ENCODE peak calls at places on chromosome 16, in six cellular contexts. B is GM06990, Y is RWPE2, T is neural progenitor cell, P is uterus, S is A549. O is an unnamed sample.

GRCh38 chr16:67672739-67673662 is 6.4 kb downstream of the C16orf86 start:
- DNase-seq in B (no peak), S (peak), P (peak), T (peak), Y (no peak), O (no peak)

GRCh38 chr16:67884684-67885083 is at the start of gene NRN1L:
- DNase-seq in B (no peak), P (peak), T (peak), S (no peak), Y (peak), O (no peak)

GRCh38 chr16:84489141-84489540 is 15.3 kb downstream of the MEAK7 start:
- DNase-seq in T (no peak), B (no peak), P (no peak), S (no peak), Y (no peak), O (no peak)

GRCh38 chr16:55389426-55390073 is 65.5 kb downstream of the IRX6 start:
- DNase-seq in B (no peak), T (no peak), Y (no peak), P (no peak), S (no peak), O (no peak)

GRCh38 chr16:52912565-52913173 is 140.0 kb downstream of the CHD9NB start:
- DNase-seq in P (no peak), T (peak), Y (no peak), B (no peak), S (peak), O (no peak)

GRCh38 chr16:77406680-77407079 is 28.2 kb downstream of the ADAMTS18 start:
- DNase-seq in T (no peak), B (no peak), P (no peak), S (no peak), Y (no peak), O (no peak)

GRCh38 chr16:89009343-89010209 is 32.6 kb upstream of the CBFA2T3 start:
- DNase-seq in Y (peak), T (peak), S (no peak), B (no peak), P (no peak), O (no peak)

GRCh38 chr16:11497329-11497805 is 89.4 kb downstream of the LITAF start:
- DNase-seq in T (peak), P (peak), B (no peak), S (peak), Y (peak), O (no peak)

GRCh38 chr16:85851034-85851780 is 47.8 kb upstream of the IRF8 start:
- DNase-seq in Y (no peak), T (no peak), S (no peak), P (no peak), B (no peak), O (no peak)

GRCh38 chr16:4412159-4412558 is 4.2 kb downstream of the CORO7 start:
- DNase-seq in B (no peak), Y (no peak), T (no peak), S (no peak), P (no peak), O (no peak)

GRCh38 chr16:78665373-78665772 is 565.9 kb downstream of the WWOX start:
- DNase-seq in B (no peak), T (no peak), Y (no peak), S (no peak), P (no peak), O (no peak)

GRCh38 chr16:64240586-64240985 is 881.3 kb downstream of the CDH11 start:
- DNase-seq in Y (no peak), P (no peak), S (no peak), T (no peak), B (no peak), O (no peak)

GRCh38 chr16:1781758-1782407 is 488 bp downstream of the SPSB3 start:
- DNase-seq in T (peak), Y (no peak), P (no peak), B (peak), S (peak), O (no peak)
- TF ChIP-seq CTCF in T (peak), Y (no peak), P (no peak), B (no peak), S (no peak), O (no peak)

GRCh38 chr16:87276091-87276561 is 41.1 kb downstream of the C16orf95 start:
- DNase-seq in S (no peak), Y (no peak), T (no peak), P (no peak), B (no peak), O (no peak)
- H3K4me3 ChIP-seq in S (no peak), Y (no peak), T (no peak), P (no peak), B (no peak), O (no peak)

DNA sequence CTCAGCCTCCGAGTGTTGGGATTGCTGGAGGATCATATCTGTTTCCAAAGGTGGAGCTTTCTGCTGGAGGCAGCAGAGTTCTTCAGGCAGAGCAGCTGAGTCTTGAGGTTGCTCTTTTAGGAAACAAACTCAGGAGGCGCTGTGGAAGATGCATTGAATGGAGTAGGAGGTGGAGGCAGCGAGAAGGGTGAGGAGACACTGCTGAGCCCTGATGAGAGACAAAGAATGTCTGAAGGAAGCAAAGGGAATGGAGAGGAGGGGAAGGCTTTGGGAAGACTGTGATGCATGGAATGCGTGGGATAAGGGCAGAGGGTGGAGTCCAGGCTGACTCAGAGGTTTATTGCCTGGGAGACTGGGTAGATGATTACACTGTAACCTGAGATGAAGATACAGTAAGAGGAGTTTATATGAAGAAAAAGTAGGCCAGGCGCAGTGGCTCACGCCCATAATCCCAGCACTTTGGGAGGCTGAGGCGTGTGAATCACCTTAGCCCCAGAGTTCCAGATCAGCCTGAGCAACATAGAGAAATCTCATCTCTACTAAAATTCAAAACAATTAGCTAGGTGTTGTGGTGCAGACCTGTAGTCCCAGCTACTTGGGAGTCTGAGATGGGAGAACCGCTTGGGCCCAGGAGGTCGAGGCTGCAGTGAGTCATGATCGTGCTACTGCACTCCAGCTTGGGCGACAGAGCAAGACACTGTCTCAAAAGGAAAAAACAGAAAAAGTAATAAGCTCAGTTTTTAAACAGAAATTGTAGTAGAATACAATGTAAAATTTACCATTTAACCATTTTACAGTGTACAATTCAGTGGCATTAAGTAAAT is 17.8 kb upstream of the TMEM219 start:
- DNase-seq in P (peak), S (peak), B (no peak), T (peak), Y (peak), O (no peak)
- TF ChIP-seq CTCF in P (no peak), S (peak), B (no peak), T (peak), Y (peak), O (peak)

GRCh38 chr16:90048737-90049330 is 28.3 kb downstream of the PRDM7 start:
- DNase-seq in T (no peak), S (no peak), B (no peak), P (no peak), Y (no peak), O (no peak)

GRCh38 chr16:90047714-90048346 is 28.6 kb upstream of the DBNDD1 start:
- DNase-seq in Y (no peak), B (no peak), P (peak), S (no peak), T (no peak), O (no peak)

GRCh38 chr16:90048347-90048722 is 28.8 kb downstream of the PRDM7 start:
- DNase-seq in Y (no peak), S (no peak), B (no peak), P (no peak), T (no peak), O (no peak)

GRCh38 chr16:90046122-90046970 is 27.1 kb upstream of the DBNDD1 start:
- DNase-seq in P (no peak), S (no peak), Y (no peak), B (no peak), T (no peak), O (no peak)

GRCh38 chr16:90046971-90047713 is 27.9 kb upstream of the DBNDD1 start:
- DNase-seq in Y (no peak), S (no peak), B (no peak), P (peak), T (peak), O (no peak)
- H3K4me3 ChIP-seq in Y (peak), S (peak), B (no peak), P (peak), T (peak), O (no peak)

GRCh38 chr16:20740901-20741491 is 622 bp downstream of the THUMPD1 start:
- DNase-seq in B (peak), S (peak), P (peak), T (peak), Y (peak), O (peak)

GRCh38 chr16:20743591-20743990 is 2.0 kb upstream of the THUMPD1 start:
- DNase-seq in S (no peak), B (no peak), T (no peak), Y (no peak), P (no peak), O (no peak)

GRCh38 chr16:20740007-20740883 is 1.4 kb downstream of the THUMPD1 start:
- DNase-seq in B (no peak), Y (no peak), T (no peak), P (peak), S (peak), O (no peak)

GRCh38 chr16:20744922-20745440 is 3.4 kb upstream of the THUMPD1 start:
- DNase-seq in P (no peak), Y (no peak), T (no peak), B (no peak), S (no peak), O (no peak)

GRCh38 chr16:20741555-20742285 is at the start of gene THUMPD1:
- DNase-seq in Y (peak), B (peak), T (peak), P (peak), S (peak), O (peak)
- TF ChIP-seq CTCF in Y (no peak), B (peak), T (peak), P (no peak), S (no peak), O (peak)

GRCh38 chr16:87062569-87063442 is 254.4 kb downstream of the C16orf95 start:
- DNase-seq in P (no peak), S (peak), T (peak), Y (no peak), B (peak), O (no peak)
- H3K4me3 ChIP-seq in P (no peak), S (peak), T (no peak), Y (no peak), B (no peak), O (no peak)